ENCODE peak calls at places on chromosomes 16 and 17, in ten cellular contexts. G, X, D, I, J, B, C, T, N and K are unnamed samples.

GRCh38 chr17:61076649-61077048 is 323.0 kb upstream of the TBX2 start:
- DNase-seq in N (no peak), D (no peak), C (no peak), B (no peak), I (no peak), T (no peak), J (no peak), X (no peak), G (no peak), K (peak; percentile 18)

GRCh38 chr16:89711601-89712475 is 8.9 kb downstream of the VPS9D1 start:
- DNase-seq in I (peak; percentile 66), N (no peak), T (peak; percentile 63), G (no peak), C (no peak), D (no peak), X (no peak), J (peak; percentile 84), B (peak; percentile 85), K (peak; percentile 43)

GRCh38 chr17:81712468-81713003 is 452 bp downstream of the SLC25A10 start:
- DNase-seq in X (no peak), G (peak; percentile 67), I (no peak), B (peak; percentile 89), T (peak; percentile 64), N (no peak), J (peak; percentile 87), C (peak; percentile 50), D (no peak), K (no peak)

GRCh38 chr16:296806-297510 is 14.0 kb downstream of the PDIA2 start:
- DNase-seq in T (no peak), I (no peak), C (no peak), G (no peak), X (no peak), B (peak; percentile 67), J (no peak), N (no peak), D (no peak), K (no peak)

GRCh38 chr16:35425270-35425669 is 1965.9 kb downstream of the TP53TG3F start:
- DNase-seq in N (no peak), X (no peak), B (peak; percentile 51), G (no peak), I (no peak), C (no peak), T (no peak), J (peak; percentile 70), D (no peak), K (no peak)

GRCh38 chr17:45384047-45384799 is 48.4 kb downstream of the ARHGAP27 start:
- DNase-seq in X (no peak), G (no peak), N (no peak), D (no peak), J (no peak), T (peak; percentile 37), B (no peak), I (no peak), C (peak; percentile 73), K (no peak)

GRCh38 chr17:57724038-57724728 is 20.9 kb downstream of the CCDC182 start:
- DNase-seq in X (no peak), D (peak; percentile 77), C (peak; percentile 41), N (no peak), B (no peak), J (no peak), G (no peak), T (no peak), I (no peak), K (no peak)

GRCh38 chr17:78991906-78992532 is 12.3 kb upstream of the LGALS3BP start:
- DNase-seq in N (no peak), J (peak; percentile 57), X (no peak), C (no peak), G (no peak), B (peak; percentile 40), I (no peak), D (peak; percentile 69), T (no peak), K (no peak)

GRCh38 chr16:61957075-61957474 is 79.2 kb downstream of the CDH8 start:
- DNase-seq in J (no peak), X (no peak), N (no peak), T (no peak), I (no peak), B (no peak), C (no peak), G (no peak), D (no peak), K (no peak)

GRCh38 chr16:17448640-17449638 is 21.8 kb downstream of the XYLT1 start:
- DNase-seq in J (peak; percentile 88), T (peak; percentile 67), C (no peak), B (no peak), X (no peak), N (no peak), I (no peak), G (no peak), D (no peak), K (no peak)

GRCh38 chr17:17942846-17943245 is 29.4 kb downstream of the TOM1L2 start:
- DNase-seq in X (no peak), J (no peak), C (peak; percentile 56), I (no peak), T (no peak), N (no peak), G (no peak), D (no peak), B (no peak), K (peak; percentile 52)

GRCh38 chr17:28938552-28938951 is 12.8 kb downstream of the PHF12 start:
- DNase-seq in D (no peak), B (no peak), I (no peak), J (no peak), G (no peak), X (no peak), C (no peak), N (no peak), T (no peak), K (no peak)

GRCh38 chr17:43650471-43650870 is 11.3 kb downstream of the MEOX1 start:
- DNase-seq in I (no peak), G (no peak), J (peak; percentile 33), N (no peak), T (no peak), X (no peak), B (no peak), C (no peak), D (no peak), K (no peak)

GRCh38 chr16:19137201-19137601 is 23.4 kb downstream of the ITPRIPL2 start:
- DNase-seq in X (no peak), T (no peak), N (no peak), C (no peak), B (no peak), D (peak; percentile 78), I (no peak), G (no peak), J (no peak), K (no peak)

GRCh38 chr16:65829076-65829475 is 537.4 kb upstream of the CDH5 start:
- DNase-seq in C (no peak), J (no peak), X (no peak), T (no peak), D (no peak), I (no peak), N (peak; percentile 93), G (no peak), B (no peak), K (no peak)

GRCh38 chr17:82064433-82065192 is 991 bp downstream of the DUS1L start:
- DNase-seq in J (peak; percentile 76), N (no peak), G (no peak), D (no peak), T (peak; percentile 44), B (peak; percentile 80), C (no peak), X (no peak), I (no peak), K (no peak)

GRCh38 chr17:4598776-4599504 is 14.6 kb downstream of the SMTNL2 start:
- DNase-seq in B (no peak), I (no peak), T (peak; percentile 32), C (no peak), N (no peak), D (no peak), G (no peak), X (no peak), J (peak; percentile 60), K (no peak)

GRCh38 chr16:66052745-66053144 is 313.7 kb upstream of the CDH5 start:
- DNase-seq in I (no peak), N (no peak), T (no peak), G (no peak), B (no peak), J (no peak), D (no peak), C (no peak), X (no peak), K (no peak)

GRCh38 chr16:79997257-79997656 is 396.7 kb upstream of the MAF start:
- DNase-seq in D (no peak), T (no peak), C (peak; percentile 25), J (no peak), I (no peak), X (no peak), B (no peak), G (peak; percentile 11), N (no peak), K (no peak)

GRCh38 chr17:80751070-80751459 is 206.4 kb downstream of the RPTOR start:
- DNase-seq in N (no peak), X (no peak), C (no peak), I (no peak), T (no peak), J (no peak), B (no peak), G (no peak), D (no peak), K (no peak)

GRCh38 chr16:67760206-67760605 is 41.1 kb upstream of the GFOD2 start:
- DNase-seq in X (no peak), B (no peak), J (peak; percentile 5), G (no peak), D (no peak), N (no peak), I (no peak), T (no peak), C (no peak), K (no peak)

GRCh38 chr17:258045-258734 is 76.7 kb upstream of the DOC2B start:
- DNase-seq in D (peak; percentile 70), G (no peak), C (no peak), N (no peak), T (no peak), J (no peak), X (no peak), B (peak; percentile 20), I (no peak), K (no peak)

GRCh38 chr17:41957869-41958231 is 8.7 kb upstream of the CNP start:
- DNase-seq in D (no peak), C (no peak), J (no peak), I (no peak), T (no peak), B (no peak), N (no peak), G (no peak), X (no peak), K (no peak)

GRCh38 chr17:55524440-55525220 is 13.4 kb upstream of the SMIM36 start:
- DNase-seq in G (no peak), C (no peak), X (no peak), J (no peak), T (no peak), N (no peak), D (no peak), I (no peak), B (no peak), K (no peak)

GRCh38 chr17:16122697-16123434 is 92.5 kb downstream of the NCOR1 start:
- DNase-seq in T (no peak), N (no peak), G (no peak), D (no peak), I (no peak), B (no peak), J (no peak), C (peak; percentile 43), X (no peak), K (no peak)

GRCh38 chr17:59558039-59558438 is 7.4 kb upstream of the DHX40 start:
- DNase-seq in C (peak; percentile 46), J (no peak), T (no peak), G (no peak), N (no peak), B (no peak), I (no peak), X (no peak), D (no peak), K (no peak)

GRCh38 chr17:39663688-39664580 is 1.2 kb upstream of the TCAP start:
- DNase-seq in I (no peak), C (no peak), J (no peak), X (no peak), N (no peak), G (no peak), T (no peak), D (no peak), B (no peak), K (no peak)

GRCh38 chr16:88505405-88506082 is 52.5 kb downstream of the ZFPM1 start:
- DNase-seq in B (peak; percentile 97), N (no peak), D (no peak), I (peak; percentile 23), C (no peak), J (no peak), T (peak; percentile 95), G (no peak), X (no peak), K (no peak)